ENCODE peak calls at places on chromosomes 11 and 22, in seven cellular contexts. L is activated CD4-positive, alpha-beta memory T cell treated with anti-CD3 and anti-CD28 coated beads for 36 hours; K is NCI-H146; C is NCI-H69; U is T-cell; T is pancreas; B is stimulated activated CD8-positive, alpha-beta memory T cell treated with anti-CD3 and anti-CD28 coated beads, Interleukin-7, amount 100 ng/mL, for 48 hours. Y is an unnamed sample.

GRCh38 chr11:75465701-75466531 is 32.9 kb upstream of the KLHL35 start:
- DNase-seq in L (no peak), K (no peak), C (no peak), U (no peak), T (no peak), B (no peak), Y (no peak)

GRCh38 chr22:34000879-34001526 is 80.7 kb upstream of the LARGE1 start:
- DNase-seq in L (no peak), K (no peak), C (no peak), U (no peak), T (no peak), B (no peak), Y (no peak)

GRCh38 chr22:37784829-37785495 is 22.8 kb upstream of the GCAT start:
- DNase-seq in L (no peak), K (peak), C (peak), U (no peak), T (no peak), B (no peak), Y (no peak)

GRCh38 chr11:111469200-111469599 is 43.0 kb downstream of the BTG4 start:
- DNase-seq in L (no peak), K (no peak), C (no peak), U (no peak), T (no peak), B (no peak), Y (peak)

GRCh38 chr11:95156916-95157568 is 67.4 kb downstream of the ENDOD1 start:
- DNase-seq in L (no peak), K (no peak), C (peak), U (no peak), T (no peak), B (no peak), Y (no peak)

GRCh38 chr11:2766166-2766565 is 66.4 kb upstream of the KCNQ1OT1 start:
- DNase-seq in L (no peak), K (no peak), C (no peak), U (no peak), T (peak), B (no peak), Y (no peak)

GRCh38 chr11:123434262-123434661 is 4.2 kb downstream of the GRAMD1B start:
- DNase-seq in L (peak), K (no peak), C (peak), U (no peak), T (no peak), B (no peak), Y (peak)

GRCh38 chr11:27563201-27563600 is 56.6 kb upstream of the LIN7C start:
- DNase-seq in L (no peak), K (no peak), C (no peak), U (no peak), T (no peak), B (no peak), Y (no peak)

GRCh38 chr11:1456596-1457325 is 29.8 kb downstream of the MOB2 start:
- DNase-seq in L (no peak), K (no peak), C (no peak), U (no peak), T (no peak), B (no peak), Y (no peak)

GRCh38 chr11:116240661-116241060 is 532.1 kb downstream of the BUD13 start:
- DNase-seq in L (no peak), K (no peak), C (peak), U (no peak), T (no peak), B (no peak), Y (no peak)

GRCh38 chr11:104338186-104338585 is 174.2 kb upstream of the PDGFD start:
- DNase-seq in L (no peak), K (no peak), C (no peak), U (no peak), T (no peak), B (no peak), Y (no peak)

GRCh38 chr22:44200855-44201550 is 20.3 kb downstream of the PARVG start:
- DNase-seq in L (no peak), K (no peak), C (no peak), U (no peak), T (no peak), B (no peak), Y (no peak)

GRCh38 chr11:125123947-125124633 is 12.7 kb upstream of the TMEM218 start:
- DNase-seq in L (peak), K (peak), C (peak), U (no peak), T (peak), B (no peak), Y (peak)

GRCh38 chr22:43266117-43266516 is 77.1 kb downstream of the SCUBE1 start:
- DNase-seq in L (no peak), K (no peak), C (no peak), U (no peak), T (no peak), B (no peak), Y (no peak)

GRCh38 chr11:12020546-12020945 is 12.1 kb upstream of the DKK3 start:
- DNase-seq in L (no peak), K (no peak), C (no peak), U (no peak), T (no peak), B (no peak), Y (no peak)

GRCh38 chr11:94768602-94769511 is 701 bp downstream of the AMOTL1 start:
- DNase-seq in L (no peak), K (peak), C (peak), U (no peak), T (peak), B (no peak), Y (peak)

GRCh38 chr11:73249858-73250773 is 22.0 kb upstream of the P2RY6 start:
- DNase-seq in L (no peak), K (no peak), C (peak), U (no peak), T (no peak), B (no peak), Y (no peak)

GRCh38 chr11:15095736-15096228 is 18.9 kb upstream of the INSC start:
- DNase-seq in L (no peak), K (no peak), C (no peak), U (no peak), T (no peak), B (no peak), Y (no peak)

GRCh38 chr11:117239295-117239694 is 6.8 kb downstream of the RNF214 start:
- DNase-seq in L (no peak), K (no peak), C (no peak), U (no peak), T (no peak), B (no peak), Y (no peak)

GRCh38 chr11:112004389-112004788 is 20.8 kb upstream of the DLAT start:
- DNase-seq in L (peak), K (no peak), C (no peak), U (no peak), T (no peak), B (no peak), Y (no peak)

GRCh38 chr11:64186205-64187165 is 514 bp downstream of the STIP1 start:
- DNase-seq in L (peak), K (no peak), C (peak), U (no peak), T (peak), B (no peak), Y (no peak)

GRCh38 chr22:41799486-41800347 is 762 bp upstream of the CCDC134 start:
- DNase-seq in L (peak), K (peak), C (peak), U (peak), T (peak), B (no peak), Y (peak)

GRCh38 chr11:122180435-122180834 is 64.4 kb upstream of the BLID start:
- DNase-seq in L (no peak), K (no peak), C (peak), U (no peak), T (no peak), B (no peak), Y (no peak)